ENCODE peak calls at places on chromosome 4, in nine cellular contexts. Z is thyroid gland, C is HEK293T, V is M059J, X is NCI-H2081, L is skeletal muscle cell, G is left ventricle myocardium superior, U is A549, R is neural crest cell. O is an unnamed sample.
A peak's percentile ranks its signal among the peaks of the same experiment; 100 is the strongest.

GRCh38 chr4:141524116-141524515 is 112.3 kb upstream of the IL15 start:
- DNase-seq in Z (no peak), C (no peak), V (no peak), X (no peak), L (peak; percentile 30), G (no peak), U (no peak), R (no peak), O (peak; percentile 8)

GRCh38 chr4:113020966-113021365 is 28.5 kb upstream of the ANK2 start:
- DNase-seq in Z (no peak), C (no peak), V (no peak), X (no peak), L (peak; percentile 18), G (no peak), U (no peak), R (no peak), O (no peak)

GRCh38 chr4:30757357-30757756 is 37.2 kb downstream of the PCDH7 start:
- DNase-seq in Z (no peak), C (no peak), V (peak; percentile 60), X (no peak), L (peak; percentile 76), G (no peak), U (no peak), R (no peak), O (peak; percentile 84)

GRCh38 chr4:86302242-86302641 is 57.6 kb downstream of the MAPK10 start:
- DNase-seq in Z (peak; percentile 49), C (no peak), V (peak; percentile 39), X (peak; percentile 93), L (no peak), G (no peak), U (no peak), R (peak; percentile 8), O (peak; percentile 92)

GRCh38 chr4:14965071-14965470 is 37.2 kb upstream of the CPEB2 start:
- DNase-seq in Z (no peak), C (no peak), V (no peak), X (no peak), L (no peak), G (no peak), U (no peak), R (no peak), O (no peak)

GRCh38 chr4:71268156-71268555 is 70.7 kb upstream of the SLC4A4 start:
- DNase-seq in Z (no peak), C (no peak), V (peak; percentile 47), X (no peak), L (no peak), G (no peak), U (no peak), R (no peak), O (no peak)

GRCh38 chr4:83108101-83108861 is 6.2 kb downstream of the PLAC8 start:
- DNase-seq in Z (no peak), C (no peak), V (no peak), X (no peak), L (no peak), G (no peak), U (no peak), R (no peak), O (no peak)

GRCh38 chr4:7630559-7631287 is 196.0 kb upstream of the PSAPL1 start:
- DNase-seq in Z (peak; percentile 79), C (no peak), V (peak; percentile 94), X (no peak), L (peak; percentile 66), G (peak; percentile 90), U (peak; percentile 63), R (no peak), O (no peak)

GRCh38 chr4:1201851-1202525 is 29.6 kb upstream of the SPON2 start:
- DNase-seq in Z (no peak), C (no peak), V (no peak), X (no peak), L (peak; percentile 91), G (peak; percentile 74), U (no peak), R (no peak), O (peak; percentile 95)

GRCh38 chr4:79492148-79492547 is 84.1 kb upstream of the GK2 start:
- DNase-seq in Z (no peak), C (no peak), V (peak; percentile 1), X (no peak), L (no peak), G (peak; percentile 57), U (no peak), R (no peak), O (no peak)

GRCh38 chr4:124432500-124432899 is 280.0 kb downstream of the ANKRD50 start:
- DNase-seq in Z (no peak), C (no peak), V (peak; percentile 30), X (no peak), L (peak; percentile 43), G (no peak), U (peak; percentile 73), R (no peak), O (peak; percentile 42)

O was measured in cardiac muscle cell.